ENCODE peak calls at places on chromosomes 7 and 10, in nine cellular contexts. One of them, this sample, is unnamed.

GRCh38 chr10:50431791-50432190 is 180.5 kb upstream of the ASAH2 start:
- DNase-seq in NCI-H1105: no peak
- DNase-seq in NCI-H774: no peak
- DNase-seq in CD8-positive, alpha-beta memory T cell: no peak
- DNase-seq in uterus: no peak
- DNase-seq in T-helper 2 cell: no peak
- DNase-seq in skeletal muscle cell: peak; percentile 24
- DNase-seq in NB4: no peak
- DNase-seq in stomach: no peak
- DNase-seq in this sample: no peak

GRCh38 chr7:106166651-106167342 is 54.7 kb upstream of the SYPL1 start:
- DNase-seq in NCI-H1105: peak; percentile 47
- DNase-seq in NCI-H774: peak; percentile 50
- DNase-seq in CD8-positive, alpha-beta memory T cell: no peak
- DNase-seq in uterus: peak; percentile 68
- DNase-seq in T-helper 2 cell: peak; percentile 13
- DNase-seq in skeletal muscle cell: peak; percentile 41
- DNase-seq in NB4: peak; percentile 79
- DNase-seq in stomach: peak; percentile 47
- DNase-seq in this sample: peak; percentile 18

GRCh38 chr7:82726038-82726800 is 282.6 kb upstream of the CACNA2D1 start:
- DNase-seq in NCI-H1105: no peak
- DNase-seq in NCI-H774: peak; percentile 6
- DNase-seq in CD8-positive, alpha-beta memory T cell: no peak
- DNase-seq in uterus: no peak
- DNase-seq in T-helper 2 cell: no peak
- DNase-seq in skeletal muscle cell: no peak
- DNase-seq in NB4: no peak
- DNase-seq in stomach: no peak
- DNase-seq in this sample: no peak

GRCh38 chr7:44196450-44196872 is 4.3 kb upstream of the YKT6 start:
- DNase-seq in NCI-H1105: peak; percentile 21
- DNase-seq in NCI-H774: peak; percentile 57
- DNase-seq in CD8-positive, alpha-beta memory T cell: no peak
- DNase-seq in uterus: no peak
- DNase-seq in T-helper 2 cell: no peak
- DNase-seq in skeletal muscle cell: no peak
- DNase-seq in NB4: peak; percentile 63
- DNase-seq in stomach: no peak
- DNase-seq in this sample: no peak

GRCh38 chr10:131211965-131212619 is 99.4 kb downstream of the TCERG1L start:
- DNase-seq in NCI-H1105: no peak
- DNase-seq in NCI-H774: no peak
- DNase-seq in CD8-positive, alpha-beta memory T cell: no peak
- DNase-seq in uterus: no peak
- DNase-seq in T-helper 2 cell: no peak
- DNase-seq in skeletal muscle cell: no peak
- DNase-seq in NB4: no peak
- DNase-seq in stomach: peak; percentile 10
- DNase-seq in this sample: no peak

GRCh38 chr10:2650328-2650727 is 417.0 kb upstream of the PFKP start:
- DNase-seq in NCI-H1105: no peak
- DNase-seq in NCI-H774: no peak
- DNase-seq in CD8-positive, alpha-beta memory T cell: no peak
- DNase-seq in uterus: no peak
- DNase-seq in T-helper 2 cell: no peak
- DNase-seq in skeletal muscle cell: no peak
- DNase-seq in NB4: no peak
- DNase-seq in stomach: no peak
- DNase-seq in this sample: no peak

GRCh38 chr10:84095821-84096497 is 43.4 kb upstream of the GHITM start:
- DNase-seq in NCI-H1105: no peak
- DNase-seq in NCI-H774: no peak
- DNase-seq in CD8-positive, alpha-beta memory T cell: no peak
- DNase-seq in uterus: no peak
- DNase-seq in T-helper 2 cell: no peak
- DNase-seq in skeletal muscle cell: no peak
- DNase-seq in NB4: no peak
- DNase-seq in stomach: no peak
- DNase-seq in this sample: no peak

GRCh38 chr7:41942468-41943097 is 239.7 kb upstream of the INHBA start:
- DNase-seq in NCI-H1105: no peak
- DNase-seq in NCI-H774: no peak
- DNase-seq in CD8-positive, alpha-beta memory T cell: no peak
- DNase-seq in uterus: peak; percentile 42
- DNase-seq in T-helper 2 cell: no peak
- DNase-seq in skeletal muscle cell: no peak
- DNase-seq in NB4: peak; percentile 60
- DNase-seq in stomach: no peak
- DNase-seq in this sample: no peak

GRCh38 chr10:1560535-1561192 is 176.7 kb downstream of the ADARB2 start:
- DNase-seq in NCI-H1105: no peak
- DNase-seq in NCI-H774: no peak
- DNase-seq in CD8-positive, alpha-beta memory T cell: no peak
- DNase-seq in uterus: no peak
- DNase-seq in T-helper 2 cell: no peak
- DNase-seq in skeletal muscle cell: no peak
- DNase-seq in NB4: no peak
- DNase-seq in stomach: no peak
- DNase-seq in this sample: no peak

GRCh38 chr7:92595281-92595680 is 5.1 kb upstream of the FAM133B start:
- DNase-seq in NCI-H1105: no peak
- DNase-seq in NCI-H774: no peak
- DNase-seq in CD8-positive, alpha-beta memory T cell: no peak
- DNase-seq in uterus: no peak
- DNase-seq in T-helper 2 cell: no peak
- DNase-seq in skeletal muscle cell: no peak
- DNase-seq in NB4: no peak
- DNase-seq in stomach: no peak
- DNase-seq in this sample: no peak

GRCh38 chr7:27154369-27154768 is 2.0 kb upstream of the HOXA3 start:
- DNase-seq in NCI-H1105: no peak
- DNase-seq in NCI-H774: no peak
- DNase-seq in CD8-positive, alpha-beta memory T cell: no peak
- DNase-seq in uterus: peak; percentile 23
- DNase-seq in T-helper 2 cell: no peak
- DNase-seq in skeletal muscle cell: no peak
- DNase-seq in NB4: no peak
- DNase-seq in stomach: peak; percentile 13
- DNase-seq in this sample: no peak

GRCh38 chr10:23405540-23405939 is 33.3 kb upstream of the OTUD1 start:
- DNase-seq in NCI-H1105: no peak
- DNase-seq in NCI-H774: no peak
- DNase-seq in CD8-positive, alpha-beta memory T cell: no peak
- DNase-seq in uterus: no peak
- DNase-seq in T-helper 2 cell: no peak
- DNase-seq in skeletal muscle cell: no peak
- DNase-seq in NB4: peak; percentile 0
- DNase-seq in stomach: no peak
- DNase-seq in this sample: no peak

GRCh38 chr10:126373137-126373536 is 15.1 kb downstream of the ADAM12 start:
- DNase-seq in NCI-H1105: no peak
- DNase-seq in NCI-H774: no peak
- DNase-seq in CD8-positive, alpha-beta memory T cell: no peak
- DNase-seq in uterus: no peak
- DNase-seq in T-helper 2 cell: no peak
- DNase-seq in skeletal muscle cell: peak; percentile 84
- DNase-seq in NB4: no peak
- DNase-seq in stomach: no peak
- DNase-seq in this sample: no peak

GRCh38 chr10:79146611-79147130 is 77.9 kb downstream of the ZMIZ1 start:
- DNase-seq in NCI-H1105: no peak
- DNase-seq in NCI-H774: no peak
- DNase-seq in CD8-positive, alpha-beta memory T cell: no peak
- DNase-seq in uterus: peak; percentile 80
- DNase-seq in T-helper 2 cell: no peak
- DNase-seq in skeletal muscle cell: no peak
- DNase-seq in NB4: no peak
- DNase-seq in stomach: peak; percentile 82
- DNase-seq in this sample: no peak

GRCh38 chr10:61941202-61941651 is 39.7 kb downstream of the ARID5B start:
- DNase-seq in NCI-H1105: no peak
- DNase-seq in NCI-H774: no peak
- DNase-seq in CD8-positive, alpha-beta memory T cell: no peak
- DNase-seq in uterus: no peak
- DNase-seq in T-helper 2 cell: no peak
- DNase-seq in skeletal muscle cell: no peak
- DNase-seq in NB4: peak; percentile 11
- DNase-seq in stomach: no peak
- DNase-seq in this sample: no peak

GRCh38 chr10:71232089-71232998 is 20.0 kb downstream of the UNC5B start:
- DNase-seq in NCI-H1105: no peak
- DNase-seq in NCI-H774: no peak
- DNase-seq in CD8-positive, alpha-beta memory T cell: no peak
- DNase-seq in uterus: peak; percentile 72
- DNase-seq in T-helper 2 cell: no peak
- DNase-seq in skeletal muscle cell: no peak
- DNase-seq in NB4: no peak
- DNase-seq in stomach: peak; percentile 91
- DNase-seq in this sample: no peak

GRCh38 chr10:44394696-44395383 is 9.9 kb upstream of the CXCL12 start:
- DNase-seq in NCI-H1105: no peak
- DNase-seq in NCI-H774: no peak
- DNase-seq in CD8-positive, alpha-beta memory T cell: no peak
- DNase-seq in uterus: peak; percentile 9
- DNase-seq in T-helper 2 cell: no peak
- DNase-seq in skeletal muscle cell: no peak
- DNase-seq in NB4: no peak
- DNase-seq in stomach: no peak
- DNase-seq in this sample: no peak

GRCh38 chr7:128879939-128880746 is 17.5 kb downstream of the ATP6V1F start:
- DNase-seq in NCI-H1105: peak; percentile 51
- DNase-seq in NCI-H774: peak; percentile 23
- DNase-seq in CD8-positive, alpha-beta memory T cell: no peak
- DNase-seq in uterus: peak; percentile 53
- DNase-seq in T-helper 2 cell: no peak
- DNase-seq in skeletal muscle cell: no peak
- DNase-seq in NB4: peak; percentile 71
- DNase-seq in stomach: peak; percentile 69
- DNase-seq in this sample: no peak

GRCh38 chr10:107553470-107553869 is 389.0 kb upstream of the SORCS1 start:
- DNase-seq in NCI-H1105: no peak
- DNase-seq in NCI-H774: no peak
- DNase-seq in CD8-positive, alpha-beta memory T cell: no peak
- DNase-seq in uterus: no peak
- DNase-seq in T-helper 2 cell: no peak
- DNase-seq in skeletal muscle cell: peak; percentile 48
- DNase-seq in NB4: no peak
- DNase-seq in stomach: no peak
- DNase-seq in this sample: no peak

GRCh38 chr7:121084748-121085336 is 96.3 kb downstream of the CPED1 start:
- DNase-seq in NCI-H1105: no peak
- DNase-seq in NCI-H774: no peak
- DNase-seq in CD8-positive, alpha-beta memory T cell: no peak
- DNase-seq in uterus: no peak
- DNase-seq in T-helper 2 cell: no peak
- DNase-seq in skeletal muscle cell: peak; percentile 86
- DNase-seq in NB4: no peak
- DNase-seq in stomach: no peak
- DNase-seq in this sample: no peak

GRCh38 chr7:135803143-135803542 is 54.5 kb upstream of the FAM180A start:
- DNase-seq in NCI-H1105: no peak
- DNase-seq in NCI-H774: no peak
- DNase-seq in CD8-positive, alpha-beta memory T cell: no peak
- DNase-seq in uterus: no peak
- DNase-seq in T-helper 2 cell: no peak
- DNase-seq in skeletal muscle cell: no peak
- DNase-seq in NB4: no peak
- DNase-seq in stomach: no peak
- DNase-seq in this sample: no peak

GRCh38 chr10:43287056-43288007 is 20.5 kb upstream of the RASGEF1A start:
- DNase-seq in NCI-H1105: no peak
- DNase-seq in NCI-H774: no peak
- DNase-seq in CD8-positive, alpha-beta memory T cell: no peak
- DNase-seq in uterus: no peak
- DNase-seq in T-helper 2 cell: peak; percentile 41
- DNase-seq in skeletal muscle cell: no peak
- DNase-seq in NB4: peak; percentile 84
- DNase-seq in stomach: peak; percentile 69
- DNase-seq in this sample: peak; percentile 31

GRCh38 chr7:23115991-23116390 is 10.4 kb downstream of the KLHL7 start:
- DNase-seq in NCI-H1105: no peak
- DNase-seq in NCI-H774: no peak
- DNase-seq in CD8-positive, alpha-beta memory T cell: no peak
- DNase-seq in uterus: no peak
- DNase-seq in T-helper 2 cell: no peak
- DNase-seq in skeletal muscle cell: no peak
- DNase-seq in NB4: no peak
- DNase-seq in stomach: no peak
- DNase-seq in this sample: no peak

GRCh38 chr7:76296743-76297740 is 5.4 kb upstream of the HSPB1 start:
- DNase-seq in NCI-H1105: no peak
- DNase-seq in NCI-H774: no peak
- DNase-seq in CD8-positive, alpha-beta memory T cell: no peak
- DNase-seq in uterus: peak; percentile 89
- DNase-seq in T-helper 2 cell: no peak
- DNase-seq in skeletal muscle cell: peak; percentile 84
- DNase-seq in NB4: no peak
- DNase-seq in stomach: peak; percentile 83
- DNase-seq in this sample: no peak